ENCODE peak calls at places on chromosomes 1 and 21, in seven cellular contexts. B, F, G, L, K, N and P are unnamed samples.

GRCh38 chr1:22252902-22253790 is 110.2 kb upstream of the WNT4 start:
- DNase-seq in B (no peak), F (no peak), G (no peak), L (no peak), K (peak; percentile 6), N (no peak), P (no peak)

GRCh38 chr1:183023601-183024351 is 556 bp downstream of the LAMC1 start:
- DNase-seq in B (no peak), F (peak; percentile 2), G (peak; percentile 81), L (peak; percentile 86), K (no peak), N (peak; percentile 49), P (peak; percentile 63)

GRCh38 chr1:110155878-110156522 is 5.7 kb downstream of the SLC6A17 start:
- DNase-seq in B (peak; percentile 17), F (no peak), G (no peak), L (no peak), K (peak; percentile 27), N (peak; percentile 80), P (peak; percentile 55)

GRCh38 chr1:40625076-40625475 is 40.4 kb downstream of the RIMS3 start:
- DNase-seq in B (no peak), F (no peak), G (no peak), L (no peak), K (no peak), N (peak; percentile 19), P (peak; percentile 36)

GRCh38 chr21:26804895-26805609 is 40.2 kb downstream of the ADAMTS1 start:
- DNase-seq in B (no peak), F (no peak), G (no peak), L (no peak), K (no peak), N (no peak), P (no peak)

GRCh38 chr1:216247937-216248336 is 175.3 kb downstream of the USH2A start:
- DNase-seq in B (no peak), F (no peak), G (no peak), L (no peak), K (no peak), N (no peak), P (no peak)

GRCh38 chr1:199084293-199084692 is 445.5 kb downstream of the PTPRC start:
- DNase-seq in B (no peak), F (peak; percentile 2), G (no peak), L (no peak), K (peak; percentile 15), N (peak; percentile 29), P (no peak)

GRCh38 chr1:86773331-86774288 is 69.2 kb downstream of the SH3GLB1 start:
- DNase-seq in B (no peak), F (no peak), G (no peak), L (peak; percentile 4), K (no peak), N (peak; percentile 20), P (no peak)

GRCh38 chr1:197838836-197839235 is 63.6 kb upstream of the DENND1B start:
- DNase-seq in B (peak; percentile 35), F (no peak), G (no peak), L (peak; percentile 15), K (peak; percentile 36), N (peak; percentile 70), P (no peak)

GRCh38 chr1:94690033-94690712 is 130.0 kb upstream of the SLC44A3 start:
- DNase-seq in B (peak; percentile 73), F (no peak), G (no peak), L (no peak), K (peak; percentile 96), N (peak; percentile 84), P (no peak)

GRCh38 chr1:246778663-246779062 is 54.5 kb downstream of the SCCPDH start:
- DNase-seq in B (no peak), F (no peak), G (no peak), L (no peak), K (no peak), N (no peak), P (no peak)

GRCh38 chr1:79441243-79441642 is 434.7 kb upstream of the ADGRL4 start:
- DNase-seq in B (no peak), F (no peak), G (no peak), L (no peak), K (no peak), N (no peak), P (no peak)

GRCh38 chr1:190169311-190170067 is 308.2 kb downstream of the BRINP3 start:
- DNase-seq in B (peak; percentile 20), F (no peak), G (no peak), L (no peak), K (no peak), N (peak; percentile 30), P (no peak)

GRCh38 chr1:243851765-243852164 is 1.7 kb upstream of the AKT3 start:
- DNase-seq in B (no peak), F (no peak), G (no peak), L (no peak), K (no peak), N (no peak), P (no peak)

GRCh38 chr1:89839516-89839915 is 18.7 kb downstream of the LRRC8D start:
- DNase-seq in B (no peak), F (no peak), G (no peak), L (no peak), K (no peak), N (no peak), P (no peak)

GRCh38 chr1:15559189-15559815 is 25.5 kb downstream of the AGMAT start:
- DNase-seq in B (no peak), F (no peak), G (no peak), L (no peak), K (no peak), N (no peak), P (no peak)

GRCh38 chr1:151820940-151821339 is 10.7 kb downstream of the RORC start:
- DNase-seq in B (no peak), F (no peak), G (no peak), L (no peak), K (no peak), N (no peak), P (peak; percentile 37)

GRCh38 chr1:19028110-19028509 is 71.6 kb upstream of the IFFO2 start:
- DNase-seq in B (no peak), F (no peak), G (no peak), L (no peak), K (no peak), N (no peak), P (no peak)

GRCh38 chr1:180976958-180977357 is 45.7 kb downstream of the STX6 start:
- DNase-seq in B (no peak), F (no peak), G (no peak), L (no peak), K (no peak), N (no peak), P (no peak)

GRCh38 chr1:118101989-118102388 is 83.0 kb downstream of the SPAG17 start:
- DNase-seq in B (no peak), F (no peak), G (no peak), L (no peak), K (no peak), N (no peak), P (no peak)

GRCh38 chr1:206735553-206736031 is 35.0 kb upstream of the IL19 start:
- DNase-seq in B (no peak), F (no peak), G (peak; percentile 70), L (no peak), K (no peak), N (peak; percentile 75), P (no peak)

GRCh38 chr1:25875154-25875855 is at the start of gene PAQR7:
- DNase-seq in B (no peak), F (peak; percentile 53), G (peak; percentile 93), L (peak; percentile 15), K (peak; percentile 49), N (peak; percentile 82), P (peak; percentile 76)

GRCh38 chr21:19832551-19832950 is 1165.7 kb upstream of the NCAM2 start:
- DNase-seq in B (no peak), F (no peak), G (no peak), L (no peak), K (no peak), N (no peak), P (no peak)

GRCh38 chr1:116533425-116533820 is 37.4 kb downstream of the CD58 start:
- DNase-seq in B (no peak), F (no peak), G (no peak), L (no peak), K (no peak), N (no peak), P (no peak)

GRCh38 chr21:16742116-16742515 is 770.7 kb upstream of the CXADR start:
- DNase-seq in B (no peak), F (no peak), G (peak; percentile 78), L (no peak), K (no peak), N (peak; percentile 15), P (no peak)